ENCODE peak calls at places on chromosomes 2 and 18, in four cellular contexts. N, Y, J and H are unnamed samples.

GRCh38 chr2:72893594-72894319 is 6.5 kb downstream of the SPR start:
- DNase-seq in N (peak; percentile 74), Y (no peak), J (peak; percentile 8), H (no peak)

GRCh38 chr2:226766352-226767055 is 33.1 kb downstream of the IRS1 start:
- DNase-seq in N (peak; percentile 20), Y (no peak), J (no peak), H (no peak)

GRCh38 chr2:109450574-109451265 is 163.0 kb downstream of the SEPTIN10 start:
- DNase-seq in N (no peak), Y (peak; percentile 26), J (no peak), H (no peak)

GRCh38 chr18:28793911-28794310 is 617.0 kb upstream of the CDH2 start:
- DNase-seq in N (no peak), Y (no peak), J (no peak), H (no peak)

GRCh38 chr2:72827999-72828646 is 2.3 kb upstream of the EXOC6B start:
- DNase-seq in N (peak; percentile 36), Y (no peak), J (no peak), H (no peak)

GRCh38 chr2:6027066-6027465 is 334.9 kb downstream of the SOX11 start:
- DNase-seq in N (no peak), Y (no peak), J (no peak), H (no peak)

GRCh38 chr18:13051159-13051558 is 60.0 kb downstream of the CEP192 start:
- DNase-seq in N (no peak), Y (no peak), J (no peak), H (no peak)

GRCh38 chr2:233676046-233676445 is 4.3 kb downstream of the UGT1A9 start:
- DNase-seq in N (peak; percentile 73), Y (no peak), J (no peak), H (no peak)

GRCh38 chr18:59715966-59716369 is 18.7 kb upstream of the CCBE1 start:
- DNase-seq in N (peak; percentile 92), Y (no peak), J (no peak), H (no peak)

GRCh38 chr2:21270658-21271057 is 146.9 kb downstream of the TDRD15 start:
- DNase-seq in N (no peak), Y (peak; percentile 33), J (no peak), H (peak; percentile 27)

GRCh38 chr2:126586321-126586720 is 69.6 kb upstream of the GYPC start:
- DNase-seq in N (no peak), Y (no peak), J (no peak), H (no peak)

GRCh38 chr2:145022021-145022670 is 502.2 kb upstream of the ZEB2 start:
- DNase-seq in N (no peak), Y (no peak), J (no peak), H (no peak)

GRCh38 chr18:68992719-68993482 is 195.0 kb downstream of the CCDC102B start:
- DNase-seq in N (no peak), Y (no peak), J (no peak), H (no peak)

GRCh38 chr2:10497797-10498251 is 49.7 kb upstream of the ODC1 start:
- DNase-seq in N (peak; percentile 51), Y (no peak), J (peak; percentile 35), H (peak; percentile 89)